ENCODE peak calls at places on chromosomes 1 and 21, in five cellular contexts. O, Z, Q, N and C are unnamed samples.

GRCh38 chr21:16572032-16572431 is 842.2 kb downstream of the USP25 start:
- DNase-seq in N (peak), O (no peak), Z (no peak), Q (no peak), C (no peak)

GRCh38 chr21:33881689-33882440 is 33.7 kb downstream of the ATP5PO start:
- DNase-seq in N (no peak), Q (peak), Z (no peak), O (no peak), C (no peak)

GRCh38 chr1:68470388-68470970 is 20.7 kb upstream of the RPE65 start:
- DNase-seq in N (peak), Z (no peak), O (peak), Q (no peak), C (peak)

GRCh38 chr1:207404849-207405525 is 49.1 kb upstream of the CR2 start:
- DNase-seq in N (peak), Z (peak), O (peak), Q (peak), C (peak)

GRCh38 chr21:20698585-20698984 is 299.6 kb upstream of the NCAM2 start:
- DNase-seq in Q (no peak), O (no peak), N (no peak), Z (no peak), C (no peak)

GRCh38 chr1:206961668-206962067 is 8.6 kb downstream of the FCAMR start:
- DNase-seq in N (no peak), Z (no peak), Q (no peak), O (no peak), C (no peak)

GRCh38 chr1:43437031-43437973 is 16.4 kb downstream of the HYI start:
- DNase-seq in Q (no peak), Z (no peak), O (no peak), N (no peak), C (no peak)

GRCh38 chr1:185279571-185279970 is 37.5 kb downstream of the IVNS1ABP start:
- DNase-seq in N (peak), Z (no peak), Q (peak), O (no peak), C (no peak)

GRCh38 chr1:95742591-95743089 is 508.6 kb downstream of the RWDD3 start:
- DNase-seq in Z (peak), O (peak), Q (no peak), N (no peak), C (no peak)

GRCh38 chr1:11925938-11926292 is 312 bp downstream of the KIAA2013 start:
- DNase-seq in N (no peak), Z (no peak), Q (no peak), O (no peak), C (no peak)

GRCh38 chr1:212635141-212635601 is 26.6 kb downstream of the ATF3 start:
- DNase-seq in N (no peak), Q (no peak), Z (no peak), O (no peak), C (no peak)

GRCh38 chr1:43221256-43221778 is 48.5 kb upstream of the TMEM125 start:
- DNase-seq in N (no peak), O (no peak), Q (no peak), Z (no peak), C (no peak)

GRCh38 chr1:52641307-52641706 is 8.3 kb downstream of the SHISAL2A start:
- DNase-seq in O (no peak), Q (no peak), N (no peak), Z (no peak), C (no peak)

GRCh38 chr1:170662561-170662971 is 1.4 kb upstream of the PRRX1 start:
- DNase-seq in Z (no peak), N (no peak), Q (no peak), O (no peak), C (no peak)

GRCh38 chr1:156616463-156616862 is 2.8 kb upstream of the HAPLN2 start:
- DNase-seq in Q (no peak), N (peak), Z (no peak), O (peak), C (no peak)

GRCh38 chr1:23732363-23733224 is 10.7 kb upstream of the ELOA start:
- DNase-seq in Q (no peak), N (peak), O (no peak), Z (no peak), C (no peak)

GRCh38 chr1:54928327-54928726 is 41.3 kb upstream of the DHCR24 start:
- DNase-seq in Q (no peak), Z (no peak), N (no peak), O (no peak), C (no peak)

GRCh38 chr1:7103322-7104052 is 318.2 kb downstream of the CAMTA1 start:
- DNase-seq in O (no peak), Q (no peak), Z (no peak), N (no peak), C (no peak)

GRCh38 chr1:72288886-72289285 is 6.5 kb upstream of the NEGR1 start:
- DNase-seq in Q (no peak), Z (no peak), O (no peak), N (no peak), C (no peak)

GRCh38 chr1:147486876-147487656 is 54.2 kb upstream of the BCL9 start:
- DNase-seq in O (no peak), Z (no peak), Q (no peak), N (no peak), C (no peak)

GRCh38 chr1:153546796-153547559 is 1.4 kb upstream of the S100A4 start:
- DNase-seq in Z (no peak), O (no peak), N (no peak), Q (no peak), C (no peak)

GRCh38 chr1:44315521-44315920 is 39.5 kb downstream of the ERI3 start:
- DNase-seq in N (no peak), Z (peak), Q (no peak), O (no peak), C (no peak)

GRCh38 chr1:155106862-155107261 is 20.8 kb upstream of the EFNA1 start:
- DNase-seq in Q (no peak), Z (no peak), O (no peak), N (no peak), C (no peak)

GRCh38 chr1:215636258-215636965 is 69.3 kb downstream of the KCTD3 start:
- DNase-seq in Q (peak), O (peak), N (peak), Z (no peak), C (peak)

GRCh38 chr1:31510304-31510703 is 66.0 kb upstream of the TINAGL1 start:
- DNase-seq in N (no peak), Q (no peak), O (no peak), Z (no peak), C (no peak)

GRCh38 chr1:3499611-3500010 is 45.1 kb downstream of the ARHGEF16 start:
- DNase-seq in Q (no peak), O (no peak), N (no peak), Z (no peak), C (no peak)

GRCh38 chr1:228216371-228217320 is 8.8 kb downstream of the OBSCN start:
- DNase-seq in O (no peak), Q (no peak), N (no peak), Z (no peak), C (no peak)

GRCh38 chr1:5999711-6000443 is 7.7 kb upstream of the NPHP4 start:
- DNase-seq in N (no peak), Z (no peak), O (no peak), Q (no peak), C (no peak)

GRCh38 chr21:42417533-42417932 is 13.8 kb downstream of the UBASH3A start:
- DNase-seq in O (no peak), N (no peak), Z (no peak), Q (no peak), C (no peak)

GRCh38 chr1:159214149-159214760 is 9.6 kb downstream of the ACKR1 start:
- DNase-seq in O (peak), N (peak), Q (peak), Z (peak), C (no peak)

GRCh38 chr1:98920441-98921110 is 84.1 kb downstream of the PLPPR5 start:
- DNase-seq in Z (no peak), N (peak), Q (peak), O (no peak), C (peak)

GRCh38 chr1:22286491-22286890 is 143.6 kb upstream of the WNT4 start:
- DNase-seq in Q (no peak), Z (no peak), N (no peak), O (no peak), C (no peak)

GRCh38 chr1:193549067-193549466 is 362.7 kb upstream of the B3GALT2 start:
- DNase-seq in Q (no peak), N (no peak), O (peak), Z (no peak), C (no peak)

GRCh38 chr1:1602321-1602931 is 2.5 kb upstream of the FNDC10 start:
- DNase-seq in Z (no peak), Q (no peak), O (no peak), N (no peak), C (no peak)

GRCh38 chr1:232549998-232550397 is 79.9 kb downstream of the SIPA1L2 start:
- DNase-seq in N (no peak), Z (no peak), Q (no peak), O (no peak), C (no peak)

GRCh38 chr21:43864806-43865470 is at the start of gene AGPAT3:
- DNase-seq in Q (no peak), N (no peak), O (peak), Z (peak), C (no peak)

GRCh38 chr1:15830284-15830657 is 17.2 kb upstream of the SPEN start:
- DNase-seq in Q (no peak), Z (peak), O (no peak), N (no peak), C (no peak)

GRCh38 chr1:61743716-61744620 is 1.7 kb downstream of the PATJ start:
- DNase-seq in Z (no peak), N (peak), Q (no peak), O (peak), C (no peak)

DNA sequence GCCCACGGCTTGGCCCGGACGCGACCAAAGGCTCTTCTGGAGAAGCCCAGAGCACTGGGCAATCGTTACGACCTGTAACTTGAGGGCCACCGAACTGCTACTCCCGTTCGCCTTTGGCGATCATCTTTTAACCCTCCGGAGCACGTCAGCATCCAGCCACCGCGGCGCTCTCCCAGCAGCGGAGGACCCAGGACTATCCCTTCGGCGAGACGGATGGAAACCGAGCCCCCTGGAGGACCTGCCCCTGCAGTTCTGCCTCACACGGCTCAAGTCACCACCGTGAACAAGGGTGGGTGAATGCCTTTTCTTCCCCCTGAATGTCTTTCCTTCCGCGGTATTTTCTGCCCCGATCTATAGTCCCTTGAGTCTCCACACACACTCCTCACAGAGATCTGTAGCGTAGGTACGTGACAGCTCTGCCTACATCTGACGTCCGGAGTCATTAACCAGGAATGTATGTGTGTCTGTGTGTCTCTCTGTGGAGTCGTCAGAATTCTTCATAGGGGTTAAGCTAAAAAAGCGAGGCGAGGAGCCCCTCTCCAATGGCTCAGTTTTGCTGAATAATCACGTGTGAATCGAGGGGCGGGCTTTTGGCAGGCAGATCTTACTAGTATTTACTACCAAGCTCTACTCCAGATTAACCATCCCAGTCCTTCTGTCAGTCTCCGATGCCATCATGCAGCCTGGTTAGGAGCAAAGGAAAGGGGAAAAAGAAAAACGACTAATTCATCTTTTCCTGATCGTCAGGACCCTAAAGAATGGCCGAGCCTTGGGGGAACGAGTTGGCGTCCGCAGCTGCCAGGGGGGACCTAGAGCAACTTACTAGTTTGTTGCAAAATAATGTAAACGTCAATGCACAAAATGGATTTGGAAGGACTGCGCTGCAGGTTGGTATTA is at the start of gene CDKN2C:
- DNase-seq in Z (peak), Q (peak), N (peak), O (peak), C (peak)
- TF ChIP-seq CTCF in Z (no peak), Q (peak), N (peak), O (peak), C (no peak)

GRCh38 chr1:166884040-166884642 is 8.1 kb upstream of the TADA1 start:
- DNase-seq in O (peak), Q (no peak), Z (peak), N (no peak), C (no peak)
- TF ChIP-seq CTCF in O (peak), Q (peak), Z (peak), N (peak), C (peak)

GRCh38 chr1:59698386-59698785 is 116.4 kb upstream of the HOOK1 start:
- DNase-seq in Z (no peak), O (no peak), N (no peak), Q (no peak), C (no peak)
- TF ChIP-seq CTCF in Z (no peak), O (no peak), N (no peak), Q (no peak), C (no peak)

DNA sequence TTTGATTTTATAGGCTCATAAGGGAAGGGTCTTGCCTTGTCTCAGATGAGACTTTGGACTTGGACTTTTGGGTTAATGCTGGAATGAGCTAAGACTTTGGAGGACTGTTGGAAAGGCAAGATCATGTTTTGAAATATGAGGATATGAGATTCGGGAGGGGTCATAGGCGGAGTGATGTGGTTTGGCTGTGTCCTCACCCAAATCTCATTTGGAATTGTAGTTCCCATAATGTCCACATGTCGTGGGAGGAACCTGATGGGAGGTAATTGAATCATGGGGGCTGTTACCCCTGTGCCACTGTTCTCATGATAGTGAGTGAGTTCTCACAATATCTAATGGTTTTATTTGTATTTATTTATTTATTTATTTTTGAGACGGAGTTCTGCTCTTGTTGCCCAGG is 6.9 kb upstream of the CSDE1 start:
- DNase-seq in N (no peak), Q (no peak), O (no peak), Z (no peak), C (no peak)
- TF ChIP-seq CTCF in N (peak), Q (no peak), O (no peak), Z (peak), C (no peak)

DNA sequence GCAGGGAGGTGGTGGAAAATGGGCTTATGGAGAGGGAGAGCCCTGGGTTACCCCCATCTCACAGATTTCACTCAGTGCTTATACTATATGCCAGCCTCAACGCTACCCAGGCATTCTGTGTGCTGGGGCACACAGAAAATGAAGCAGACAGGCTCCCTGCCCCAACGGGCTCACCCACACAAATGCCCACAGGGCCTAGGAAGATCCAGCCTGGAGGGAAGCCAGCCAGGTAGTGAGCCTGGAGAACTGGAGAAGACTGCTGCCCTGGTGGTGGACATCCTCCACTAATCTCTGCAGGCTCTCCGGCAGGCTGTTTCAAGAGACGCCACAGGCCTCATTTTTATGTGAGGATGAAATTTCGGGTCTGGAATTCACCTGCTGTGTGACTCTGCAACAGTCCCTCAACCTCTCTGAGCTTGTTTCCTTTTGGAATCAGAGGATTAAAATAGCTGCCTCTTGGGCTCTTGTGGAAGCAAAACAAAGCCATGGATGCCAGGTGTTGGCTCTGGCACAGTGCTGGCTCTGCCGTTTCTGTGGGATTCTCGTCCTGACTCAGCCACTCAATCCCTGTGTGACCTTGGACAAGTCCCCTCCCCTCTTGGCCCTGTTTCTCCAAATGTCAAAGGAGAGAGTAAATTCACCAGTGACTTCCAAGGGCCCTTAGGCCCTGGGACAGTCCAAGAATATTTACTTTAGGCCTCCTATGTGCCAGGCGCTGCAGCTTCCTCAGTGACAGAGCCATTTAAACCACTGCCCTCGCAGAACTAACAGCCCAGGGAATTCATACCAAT is 3.6 kb downstream of the PAQR7 start:
- DNase-seq in O (no peak), Z (no peak), N (no peak), Q (no peak), C (no peak)
- TF ChIP-seq CTCF in O (no peak), Z (no peak), N (no peak), Q (no peak), C (no peak)

GRCh38 chr1:10692401-10693021 is 103.9 kb downstream of the CASZ1 start:
- DNase-seq in N (no peak), O (peak), Z (peak), Q (no peak), C (no peak)
- TF ChIP-seq CTCF in N (peak), O (peak), Z (peak), Q (no peak), C (no peak)